ENCODE peak calls at places on chromosomes 4 and X, in five cellular contexts. W, Y, V, O and G are unnamed samples.

GRCh38 chrX:34521563-34521962 is 135.5 kb downstream of the TMEM47 start:
- DNase-seq in W (peak; percentile 28), O (peak; percentile 5), Y (no peak), V (no peak), G (no peak)

GRCh38 chrX:130024127-130024526 is 41.7 kb downstream of the BCORL1 start:
- DNase-seq in O (peak; percentile 59), V (peak; percentile 29), Y (peak; percentile 30), W (peak; percentile 50), G (peak; percentile 15)

GRCh38 chr4:110681381-110681780 is 58.5 kb upstream of the PITX2 start:
- DNase-seq in O (no peak), Y (no peak), V (no peak), W (no peak), G (no peak)

GRCh38 chr4:183449193-183449888 is 4.9 kb downstream of the CDKN2AIP start:
- DNase-seq in W (no peak), V (no peak), Y (no peak), O (no peak), G (no peak)

GRCh38 chr4:107870916-107871786 is 46.4 kb downstream of the SGMS2 start:
- DNase-seq in W (no peak), V (no peak), Y (no peak), O (no peak), G (no peak)

GRCh38 chrX:133542476-133542875 is 127.2 kb upstream of the GPC4 start:
- DNase-seq in O (no peak), V (no peak), W (no peak), Y (no peak), G (no peak)

GRCh38 chrX:69314436-69315348 is 149.4 kb upstream of the PJA1 start:
- DNase-seq in V (no peak), W (no peak), Y (no peak), O (no peak), G (no peak)

GRCh38 chrX:55253528-55253927 is 11.2 kb downstream of the PAGE3 start:
- DNase-seq in W (no peak), Y (no peak), V (no peak), O (no peak), G (no peak)

GRCh38 chr4:14260591-14260990 is 633.1 kb upstream of the BOD1L1 start:
- DNase-seq in Y (no peak), V (no peak), W (no peak), O (no peak), G (no peak)

GRCh38 chr4:2263701-2264321 is 1.9 kb upstream of the MXD4 start:
- DNase-seq in O (no peak), Y (no peak), V (no peak), W (no peak), G (no peak)

GRCh38 chrX:77622233-77622632 is 163.8 kb downstream of the ATRX start:
- DNase-seq in O (no peak), V (no peak), W (no peak), Y (no peak), G (no peak)

GRCh38 chr4:142645478-142646108 is 200.5 kb downstream of the INPP4B start:
- DNase-seq in O (no peak), Y (no peak), V (peak; percentile 49), W (peak; percentile 5), G (no peak)

GRCh38 chrX:121010218-121010617 is 24.7 kb upstream of the CT47A1 start:
- DNase-seq in O (no peak), Y (no peak), V (peak; percentile 13), W (peak; percentile 1), G (no peak)

GRCh38 chr4:141158219-141158618 is 24.9 kb upstream of the RNF150 start:
- DNase-seq in W (peak; percentile 18), O (peak; percentile 31), V (peak; percentile 29), Y (no peak), G (peak; percentile 49)

GRCh38 chr4:37603070-37603468 is 83.1 kb downstream of the RELL1 start:
- DNase-seq in W (peak; percentile 73), V (peak; percentile 68), O (peak; percentile 60), Y (peak; percentile 73), G (peak; percentile 60)

GRCh38 chr4:15656038-15656470 is 897 bp upstream of the FBXL5 start:
- DNase-seq in W (no peak), Y (no peak), V (peak; percentile 62), O (no peak), G (peak; percentile 34)

GRCh38 chr4:7259039-7259438 is 66.7 kb downstream of the SORCS2 start:
- DNase-seq in Y (no peak), V (no peak), W (no peak), O (no peak), G (no peak)

GRCh38 chr4:182337366-182337765 is 94.2 kb downstream of the TENM3 start:
- DNase-seq in Y (no peak), W (no peak), V (no peak), O (no peak), G (no peak)

GRCh38 chr4:16048639-16049448 is 35.0 kb downstream of the PROM1 start:
- DNase-seq in O (no peak), Y (no peak), V (no peak), W (no peak), G (no peak)

GRCh38 chrX:10156199-10157031 is at the start of gene CLCN4:
- DNase-seq in V (peak; percentile 38), Y (peak; percentile 52), O (peak; percentile 33), W (no peak), G (peak; percentile 41)

GRCh38 chrX:13965531-13965930 is 64.2 kb downstream of the GEMIN8 start:
- DNase-seq in Y (no peak), W (no peak), O (no peak), V (no peak), G (no peak)

GRCh38 chrX:77014655-77015377 is 432.4 kb upstream of the FGF16 start:
- DNase-seq in O (no peak), V (no peak), Y (peak; percentile 25), W (no peak), G (peak; percentile 92)

GRCh38 chr4:145881991-145882390 is 56.6 kb downstream of the ZNF827 start:
- DNase-seq in V (no peak), O (no peak), Y (no peak), W (no peak), G (no peak)

GRCh38 chr4:59122626-59123025 is 2012.4 kb upstream of the IGFBP7 start:
- DNase-seq in W (peak; percentile 10), Y (no peak), V (no peak), O (no peak), G (no peak)

GRCh38 chr4:105551968-105552746 is at the start of gene ARHGEF38:
- DNase-seq in W (peak; percentile 35), Y (no peak), V (peak; percentile 43), O (no peak), G (no peak)

GRCh38 chrX:135596495-135596894 is 76.0 kb downstream of the INTS6L start:
- DNase-seq in Y (peak; percentile 1), O (peak; percentile 54), V (peak; percentile 48), W (peak; percentile 17), G (peak; percentile 61)